ENCODE peak calls at places on chromosomes 7 and 10, in ten cellular contexts. One of them, this sample, is unnamed.

GRCh38 chr7:112104153-112104552 is 102.0 kb downstream of the DOCK4 start:
- DNase-seq in AG10803: no peak
- DNase-seq in cardiac fibroblast: no peak
- DNase-seq in stomach: no peak
- DNase-seq in GM23338: no peak
- DNase-seq in OCI-LY7: no peak
- DNase-seq in foreskin keratinocyte: no peak
- DNase-seq in dorsolateral prefrontal cortex: no peak
- DNase-seq in BJ: no peak
- DNase-seq in GM20000: no peak
- DNase-seq in this sample: no peak

GRCh38 chr7:100401811-100402210 is 26.7 kb downstream of the ZCWPW1 start:
- DNase-seq in AG10803: no peak
- DNase-seq in cardiac fibroblast: no peak
- DNase-seq in stomach: no peak
- DNase-seq in GM23338: no peak
- DNase-seq in OCI-LY7: no peak
- DNase-seq in foreskin keratinocyte: no peak
- DNase-seq in dorsolateral prefrontal cortex: peak
- DNase-seq in BJ: no peak
- DNase-seq in GM20000: no peak
- DNase-seq in this sample: no peak

GRCh38 chr7:46170021-46170420 is 248.9 kb upstream of the IGFBP3 start:
- DNase-seq in AG10803: no peak
- DNase-seq in cardiac fibroblast: no peak
- DNase-seq in stomach: no peak
- DNase-seq in GM23338: no peak
- DNase-seq in OCI-LY7: no peak
- DNase-seq in foreskin keratinocyte: no peak
- DNase-seq in dorsolateral prefrontal cortex: no peak
- DNase-seq in BJ: no peak
- DNase-seq in GM20000: no peak
- DNase-seq in this sample: no peak

GRCh38 chr7:51139796-51140195 is 176.8 kb downstream of the COBL start:
- DNase-seq in AG10803: no peak
- DNase-seq in cardiac fibroblast: peak
- DNase-seq in stomach: no peak
- DNase-seq in GM23338: no peak
- DNase-seq in OCI-LY7: no peak
- DNase-seq in foreskin keratinocyte: peak
- DNase-seq in dorsolateral prefrontal cortex: no peak
- DNase-seq in BJ: no peak
- DNase-seq in GM20000: no peak
- DNase-seq in this sample: no peak

GRCh38 chr10:3036155-3036554 is 31.2 kb upstream of the PFKP start:
- DNase-seq in AG10803: no peak
- DNase-seq in cardiac fibroblast: no peak
- DNase-seq in stomach: no peak
- DNase-seq in GM23338: no peak
- DNase-seq in OCI-LY7: peak
- DNase-seq in foreskin keratinocyte: no peak
- DNase-seq in dorsolateral prefrontal cortex: no peak
- DNase-seq in BJ: no peak
- DNase-seq in GM20000: peak
- DNase-seq in this sample: no peak

GRCh38 chr10:454860-455259 is 234.6 kb downstream of the DIP2C start:
- DNase-seq in AG10803: peak
- DNase-seq in cardiac fibroblast: peak
- DNase-seq in stomach: peak
- DNase-seq in GM23338: no peak
- DNase-seq in OCI-LY7: no peak
- DNase-seq in foreskin keratinocyte: peak
- DNase-seq in dorsolateral prefrontal cortex: no peak
- DNase-seq in BJ: peak
- DNase-seq in GM20000: no peak
- DNase-seq in this sample: peak

GRCh38 chr10:18822156-18822555 is 162.9 kb downstream of the ARL5B start:
- DNase-seq in AG10803: no peak
- DNase-seq in cardiac fibroblast: peak
- DNase-seq in stomach: no peak
- DNase-seq in GM23338: peak
- DNase-seq in OCI-LY7: peak
- DNase-seq in foreskin keratinocyte: no peak
- DNase-seq in dorsolateral prefrontal cortex: no peak
- DNase-seq in BJ: no peak
- DNase-seq in GM20000: no peak
- DNase-seq in this sample: no peak

GRCh38 chr10:114822771-114823463 is 1.3 kb downstream of the FHIP2A start:
- DNase-seq in AG10803: peak
- DNase-seq in cardiac fibroblast: peak
- DNase-seq in stomach: no peak
- DNase-seq in GM23338: no peak
- DNase-seq in OCI-LY7: peak
- DNase-seq in foreskin keratinocyte: no peak
- DNase-seq in dorsolateral prefrontal cortex: no peak
- DNase-seq in BJ: peak
- DNase-seq in GM20000: no peak
- DNase-seq in this sample: peak

GRCh38 chr7:29471444-29472138 is 92.0 kb upstream of the PRR15 start:
- DNase-seq in AG10803: no peak
- DNase-seq in cardiac fibroblast: no peak
- DNase-seq in stomach: no peak
- DNase-seq in GM23338: no peak
- DNase-seq in OCI-LY7: no peak
- DNase-seq in foreskin keratinocyte: no peak
- DNase-seq in dorsolateral prefrontal cortex: no peak
- DNase-seq in BJ: no peak
- DNase-seq in GM20000: no peak
- DNase-seq in this sample: no peak

GRCh38 chr10:34911661-34912205 is 96.6 kb upstream of the PARD3 start:
- DNase-seq in AG10803: peak
- DNase-seq in cardiac fibroblast: no peak
- DNase-seq in stomach: no peak
- DNase-seq in GM23338: no peak
- DNase-seq in OCI-LY7: no peak
- DNase-seq in foreskin keratinocyte: no peak
- DNase-seq in dorsolateral prefrontal cortex: no peak
- DNase-seq in BJ: no peak
- DNase-seq in GM20000: no peak
- DNase-seq in this sample: no peak

DNA sequence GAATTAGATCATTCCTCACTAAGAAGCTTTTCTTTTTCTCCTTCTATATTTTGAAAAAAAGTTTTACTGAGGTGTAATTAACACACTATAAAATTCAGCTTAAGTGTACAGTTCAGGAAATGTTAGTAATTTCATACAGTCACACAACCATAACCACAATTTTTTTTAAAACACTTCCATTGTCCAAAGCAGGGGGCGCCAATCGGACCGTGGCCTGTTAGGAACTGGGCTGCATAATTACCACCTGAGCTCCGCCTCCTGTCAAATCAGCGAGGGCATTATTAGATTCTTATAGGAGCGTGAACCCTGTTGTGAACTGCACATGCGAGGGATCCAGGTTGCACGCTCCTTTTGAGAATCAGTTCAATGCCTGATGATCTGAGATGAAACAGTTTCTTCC is 427.1 kb downstream of the TFEC start:
- DNase-seq in AG10803: no peak
- DNase-seq in cardiac fibroblast: no peak
- DNase-seq in stomach: no peak
- DNase-seq in GM23338: no peak
- DNase-seq in OCI-LY7: no peak
- DNase-seq in foreskin keratinocyte: no peak
- DNase-seq in dorsolateral prefrontal cortex: no peak
- DNase-seq in BJ: no peak
- DNase-seq in GM20000: no peak
- DNase-seq in this sample: no peak
- TF ChIP-seq CTCF in AG10803: no peak
- TF ChIP-seq CTCF in cardiac fibroblast: no peak
- TF ChIP-seq CTCF in stomach: no peak
- TF ChIP-seq CTCF in GM23338: peak
- TF ChIP-seq CTCF in OCI-LY7: peak
- TF ChIP-seq CTCF in foreskin keratinocyte: peak
- TF ChIP-seq CTCF in dorsolateral prefrontal cortex: no peak
- TF ChIP-seq CTCF in BJ: no peak
- TF ChIP-seq CTCF in GM20000: no peak
- TF ChIP-seq CTCF in this sample: no peak

DNA sequence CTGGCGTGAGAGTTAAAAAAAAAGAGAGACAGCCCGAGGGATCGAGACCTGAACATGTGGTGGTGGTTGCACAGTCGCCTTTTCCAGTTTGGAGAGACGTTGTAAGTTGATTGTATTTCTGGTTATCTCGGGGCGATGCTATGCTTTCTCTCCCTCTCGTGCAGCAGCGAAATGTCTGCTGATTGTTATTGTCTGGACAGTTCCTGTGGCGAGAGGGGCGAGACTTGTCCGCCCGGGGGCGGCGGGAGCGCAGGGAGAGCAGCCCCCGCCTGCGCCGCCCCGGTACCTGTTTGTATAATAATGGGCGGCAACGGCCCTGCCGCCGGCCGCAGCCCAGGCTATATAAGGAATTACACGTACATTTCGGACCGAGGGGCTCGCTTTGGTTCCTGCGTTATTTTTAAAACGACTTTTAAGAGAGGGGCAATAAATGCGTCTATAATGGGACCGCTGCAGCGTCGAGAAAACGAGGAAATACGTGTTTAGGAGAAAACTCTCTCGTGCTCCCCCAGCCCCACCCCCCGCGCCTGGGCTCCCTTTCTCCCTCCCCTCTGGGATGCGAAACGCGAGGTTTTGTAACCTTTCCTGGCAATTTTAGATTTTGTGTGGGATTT is 1.7 kb downstream of the ZEB1 start:
- DNase-seq in AG10803: peak
- DNase-seq in cardiac fibroblast: peak
- DNase-seq in stomach: no peak
- DNase-seq in GM23338: peak
- DNase-seq in OCI-LY7: peak
- DNase-seq in foreskin keratinocyte: no peak
- DNase-seq in dorsolateral prefrontal cortex: peak
- DNase-seq in BJ: no peak
- DNase-seq in GM20000: peak
- DNase-seq in this sample: peak
- TF ChIP-seq CTCF in AG10803: no peak
- TF ChIP-seq CTCF in cardiac fibroblast: no peak
- TF ChIP-seq CTCF in stomach: no peak
- TF ChIP-seq CTCF in GM23338: no peak
- TF ChIP-seq CTCF in OCI-LY7: peak
- TF ChIP-seq CTCF in foreskin keratinocyte: no peak
- TF ChIP-seq CTCF in dorsolateral prefrontal cortex: no peak
- TF ChIP-seq CTCF in BJ: no peak
- TF ChIP-seq CTCF in GM20000: no peak
- TF ChIP-seq CTCF in this sample: no peak

GRCh38 chr7:11491811-11492210 is 340.2 kb downstream of the THSD7A start:
- DNase-seq in AG10803: no peak
- DNase-seq in cardiac fibroblast: no peak
- DNase-seq in stomach: no peak
- DNase-seq in GM23338: no peak
- DNase-seq in OCI-LY7: no peak
- DNase-seq in foreskin keratinocyte: no peak
- DNase-seq in dorsolateral prefrontal cortex: no peak
- DNase-seq in BJ: no peak
- DNase-seq in GM20000: no peak
- DNase-seq in this sample: no peak

GRCh38 chr7:11489280-11489679 is 342.7 kb downstream of the THSD7A start:
- DNase-seq in AG10803: no peak
- DNase-seq in cardiac fibroblast: no peak
- DNase-seq in stomach: no peak
- DNase-seq in GM23338: peak
- DNase-seq in OCI-LY7: no peak
- DNase-seq in foreskin keratinocyte: no peak
- DNase-seq in dorsolateral prefrontal cortex: no peak
- DNase-seq in BJ: no peak
- DNase-seq in GM20000: no peak
- DNase-seq in this sample: no peak

GRCh38 chr7:11485626-11486025 is 346.4 kb downstream of the THSD7A start:
- DNase-seq in AG10803: no peak
- DNase-seq in cardiac fibroblast: no peak
- DNase-seq in stomach: no peak
- DNase-seq in GM23338: no peak
- DNase-seq in OCI-LY7: no peak
- DNase-seq in foreskin keratinocyte: no peak
- DNase-seq in dorsolateral prefrontal cortex: no peak
- DNase-seq in BJ: no peak
- DNase-seq in GM20000: no peak
- DNase-seq in this sample: no peak

GRCh38 chr7:11486271-11486670 is 345.7 kb downstream of the THSD7A start:
- DNase-seq in AG10803: no peak
- DNase-seq in cardiac fibroblast: peak
- DNase-seq in stomach: no peak
- DNase-seq in GM23338: no peak
- DNase-seq in OCI-LY7: no peak
- DNase-seq in foreskin keratinocyte: no peak
- DNase-seq in dorsolateral prefrontal cortex: no peak
- DNase-seq in BJ: no peak
- DNase-seq in GM20000: no peak
- DNase-seq in this sample: no peak
- TF ChIP-seq CTCF in AG10803: no peak
- TF ChIP-seq CTCF in cardiac fibroblast: no peak
- TF ChIP-seq CTCF in stomach: no peak
- TF ChIP-seq CTCF in GM23338: no peak
- TF ChIP-seq CTCF in OCI-LY7: no peak
- TF ChIP-seq CTCF in foreskin keratinocyte: peak
- TF ChIP-seq CTCF in dorsolateral prefrontal cortex: no peak
- TF ChIP-seq CTCF in BJ: no peak
- TF ChIP-seq CTCF in GM20000: no peak
- TF ChIP-seq CTCF in this sample: no peak

DNA sequence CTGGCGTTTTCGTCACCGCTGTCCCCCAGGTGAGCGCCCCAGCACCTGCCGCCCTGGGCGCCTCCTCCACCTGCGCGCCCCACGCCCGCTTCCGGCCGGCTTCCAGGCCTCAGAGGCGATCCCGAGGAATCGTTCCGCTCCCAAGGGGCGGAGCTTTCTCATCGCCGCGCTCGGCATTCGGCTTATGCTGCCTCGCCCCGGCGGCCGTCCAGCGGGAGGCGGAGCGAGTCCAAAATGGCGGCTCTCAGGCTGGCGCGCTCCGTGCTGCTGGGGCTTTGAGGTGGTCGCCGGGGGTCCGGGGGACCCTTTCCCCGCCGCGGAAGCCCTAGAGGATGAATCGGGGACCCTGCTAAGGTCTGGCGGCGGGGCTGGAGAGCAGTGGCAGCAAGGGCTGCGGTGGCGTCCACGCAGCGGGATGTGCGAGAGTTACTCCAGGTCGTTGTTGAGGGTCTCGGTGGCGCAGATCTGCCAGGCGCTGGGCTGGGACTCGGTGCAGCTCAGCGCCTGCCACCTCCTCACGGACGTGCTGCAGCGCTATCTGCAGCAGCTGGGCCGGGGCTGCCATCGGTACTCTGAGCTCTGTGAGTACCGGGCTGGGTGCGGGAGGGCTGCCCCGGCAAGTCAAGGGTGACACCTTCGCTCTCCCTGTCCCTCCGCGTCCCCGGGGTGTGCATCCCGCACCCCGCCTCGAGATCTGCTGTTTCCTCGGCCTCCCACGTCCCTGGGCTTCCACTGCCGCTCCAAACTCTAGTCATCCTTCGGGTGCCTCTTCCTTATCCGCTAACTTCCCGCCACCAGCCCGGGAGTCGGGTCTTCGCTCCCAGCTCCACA is at the start of gene TAF3:
- DNase-seq in AG10803: peak
- DNase-seq in cardiac fibroblast: peak
- DNase-seq in stomach: peak
- DNase-seq in GM23338: peak
- DNase-seq in OCI-LY7: peak
- DNase-seq in foreskin keratinocyte: peak
- DNase-seq in dorsolateral prefrontal cortex: peak
- DNase-seq in BJ: no peak
- DNase-seq in GM20000: peak
- DNase-seq in this sample: peak
- TF ChIP-seq CTCF in AG10803: no peak
- TF ChIP-seq CTCF in cardiac fibroblast: no peak
- TF ChIP-seq CTCF in stomach: no peak
- TF ChIP-seq CTCF in GM23338: no peak
- TF ChIP-seq CTCF in OCI-LY7: no peak
- TF ChIP-seq CTCF in foreskin keratinocyte: no peak
- TF ChIP-seq CTCF in dorsolateral prefrontal cortex: peak
- TF ChIP-seq CTCF in BJ: no peak
- TF ChIP-seq CTCF in GM20000: no peak
- TF ChIP-seq CTCF in this sample: no peak

This sample was measured in osteoblast.